ENCODE peak calls at places on chromosomes 4 and X, in five cellular contexts. One of them, this sample, is unnamed.

GRCh38 chrX:43750248-43750676 is 94.2 kb downstream of the MAOA start:
- DNase-seq in adipocyte: peak; percentile 78
- DNase-seq in activated CD4-positive, CD25-positive, alpha-beta regulatory T cell: peak; percentile 0
- DNase-seq in NCI-H1417: peak; percentile 33
- DNase-seq in PC-3: peak; percentile 71
- DNase-seq in this sample: peak; percentile 88

GRCh38 chrX:18354369-18355329 is at the start of gene SCML2:
- DNase-seq in PC-3: peak; percentile 31
- DNase-seq in NCI-H1417: peak; percentile 36
- DNase-seq in adipocyte: peak; percentile 71
- DNase-seq in activated CD4-positive, CD25-positive, alpha-beta regulatory T cell: no peak
- DNase-seq in this sample: no peak

GRCh38 chr4:97867557-97868091 is 275.7 kb downstream of the STPG2 start:
- DNase-seq in PC-3: no peak
- DNase-seq in adipocyte: no peak
- DNase-seq in activated CD4-positive, CD25-positive, alpha-beta regulatory T cell: no peak
- DNase-seq in NCI-H1417: no peak
- DNase-seq in this sample: no peak

GRCh38 chr4:3683077-3683743 is 83.0 kb upstream of the ADRA2C start:
- DNase-seq in adipocyte: no peak
- DNase-seq in PC-3: no peak
- DNase-seq in activated CD4-positive, CD25-positive, alpha-beta regulatory T cell: no peak
- DNase-seq in NCI-H1417: no peak
- DNase-seq in this sample: no peak

GRCh38 chr4:5024673-5025072 is 5.4 kb upstream of the CYTL1 start:
- DNase-seq in activated CD4-positive, CD25-positive, alpha-beta regulatory T cell: no peak
- DNase-seq in adipocyte: peak; percentile 79
- DNase-seq in PC-3: no peak
- DNase-seq in NCI-H1417: no peak
- DNase-seq in this sample: no peak

GRCh38 chr4:28744066-28744465 is 1883.4 kb downstream of the STIM2 start:
- DNase-seq in activated CD4-positive, CD25-positive, alpha-beta regulatory T cell: no peak
- DNase-seq in PC-3: peak; percentile 39
- DNase-seq in adipocyte: peak; percentile 1
- DNase-seq in NCI-H1417: no peak
- DNase-seq in this sample: no peak

GRCh38 chr4:170423137-170423536 is 333.4 kb upstream of the AADAT start:
- DNase-seq in NCI-H1417: no peak
- DNase-seq in activated CD4-positive, CD25-positive, alpha-beta regulatory T cell: no peak
- DNase-seq in PC-3: peak; percentile 85
- DNase-seq in adipocyte: peak; percentile 90
- DNase-seq in this sample: no peak

GRCh38 chr4:128924951-128925350 is 115.5 kb downstream of the JADE1 start:
- DNase-seq in activated CD4-positive, CD25-positive, alpha-beta regulatory T cell: no peak
- DNase-seq in adipocyte: no peak
- DNase-seq in NCI-H1417: no peak
- DNase-seq in PC-3: no peak
- DNase-seq in this sample: no peak

GRCh38 chr4:22235798-22236197 is 280.1 kb downstream of the ADGRA3 start:
- DNase-seq in PC-3: no peak
- DNase-seq in adipocyte: no peak
- DNase-seq in NCI-H1417: no peak
- DNase-seq in activated CD4-positive, CD25-positive, alpha-beta regulatory T cell: no peak
- DNase-seq in this sample: no peak

GRCh38 chr4:10061650-10062415 is 40.5 kb upstream of the SLC2A9 start:
- DNase-seq in PC-3: peak; percentile 67
- DNase-seq in adipocyte: no peak
- DNase-seq in NCI-H1417: no peak
- DNase-seq in activated CD4-positive, CD25-positive, alpha-beta regulatory T cell: no peak
- DNase-seq in this sample: no peak

GRCh38 chr4:31458813-31459212 is 738.6 kb downstream of the PCDH7 start:
- DNase-seq in PC-3: no peak
- DNase-seq in activated CD4-positive, CD25-positive, alpha-beta regulatory T cell: no peak
- DNase-seq in NCI-H1417: no peak
- DNase-seq in adipocyte: peak; percentile 83
- DNase-seq in this sample: no peak

GRCh38 chr4:108651068-108651794 is 832 bp downstream of the OSTC start:
- DNase-seq in activated CD4-positive, CD25-positive, alpha-beta regulatory T cell: no peak
- DNase-seq in adipocyte: peak; percentile 78
- DNase-seq in NCI-H1417: no peak
- DNase-seq in PC-3: peak; percentile 29
- DNase-seq in this sample: peak; percentile 42

GRCh38 chr4:152258804-152259708 is 276.8 kb downstream of the FBXW7 start:
- DNase-seq in activated CD4-positive, CD25-positive, alpha-beta regulatory T cell: no peak
- DNase-seq in PC-3: peak; percentile 68
- DNase-seq in adipocyte: peak; percentile 55
- DNase-seq in NCI-H1417: no peak
- DNase-seq in this sample: no peak

GRCh38 chr4:105280338-105280809 is 133.7 kb downstream of the TET2 start:
- DNase-seq in PC-3: peak; percentile 62
- DNase-seq in activated CD4-positive, CD25-positive, alpha-beta regulatory T cell: no peak
- DNase-seq in adipocyte: peak; percentile 84
- DNase-seq in NCI-H1417: no peak
- DNase-seq in this sample: no peak

GRCh38 chrX:154486052-154486395 is 391 bp downstream of the UBL4A start:
- DNase-seq in NCI-H1417: no peak
- DNase-seq in activated CD4-positive, CD25-positive, alpha-beta regulatory T cell: no peak
- DNase-seq in PC-3: no peak
- DNase-seq in adipocyte: peak; percentile 36
- DNase-seq in this sample: no peak